ENCODE peak calls at places on chromosomes 2 and 18, in six cellular contexts. O, S, B, H, A and D are unnamed samples.

GRCh38 chr18:12599966-12600365 is 57.9 kb downstream of the SPIRE1 start:
- DNase-seq in S (no peak), A (no peak), H (no peak), B (no peak), O (no peak), D (no peak)

GRCh38 chr2:161606327-161606726 is 17.9 kb upstream of the SLC4A10 start:
- DNase-seq in A (no peak), S (no peak), B (no peak), H (no peak), O (no peak), D (no peak)

GRCh38 chr2:26552641-26553040 is 74.7 kb upstream of the OTOF start:
- DNase-seq in B (no peak), H (no peak), A (no peak), S (no peak), O (no peak), D (no peak)

GRCh38 chr2:200218645-200219044 is 87.8 kb upstream of the SPATS2L start:
- DNase-seq in O (no peak), H (no peak), A (no peak), B (no peak), S (no peak), D (no peak)

GRCh38 chr2:26569216-26570082 is 71.7 kb downstream of the CIB4 start:
- DNase-seq in S (no peak), B (no peak), A (no peak), H (no peak), O (no peak), D (peak; percentile 51)

GRCh38 chr18:12989397-12990127 is 1.6 kb upstream of the CEP192 start:
- DNase-seq in A (no peak), O (no peak), S (no peak), B (no peak), H (no peak), D (no peak)

GRCh38 chr2:85731606-85732005 is 22.2 kb upstream of the ATOH8 start:
- DNase-seq in S (no peak), B (no peak), H (no peak), A (no peak), O (no peak), D (no peak)

GRCh38 chr18:111292-112014 is 46.9 kb upstream of the USP14 start:
- DNase-seq in O (no peak), H (peak; percentile 84), S (peak; percentile 85), B (no peak), A (peak; percentile 58), D (no peak)

GRCh38 chr2:76984359-76984758 is 537.8 kb downstream of the LRRTM4 start:
- DNase-seq in O (no peak), B (no peak), S (no peak), H (no peak), A (no peak), D (no peak)

GRCh38 chr2:69716555-69717120 is 25.3 kb upstream of the ANXA4 start:
- DNase-seq in S (no peak), A (peak; percentile 46), B (peak; percentile 63), O (no peak), H (no peak), D (no peak)

GRCh38 chr2:143686585-143687164 is 557.5 kb downstream of the ARHGAP15 start:
- DNase-seq in H (peak; percentile 51), S (peak; percentile 19), A (peak; percentile 58), O (no peak), B (peak; percentile 59), D (no peak)

GRCh38 chr2:16487686-16488085 is 177.9 kb downstream of the CYRIA start:
- DNase-seq in A (peak; percentile 43), H (peak; percentile 5), B (peak; percentile 52), S (peak; percentile 21), O (no peak), D (no peak)

GRCh38 chr2:47907097-47907781 is 941 bp upstream of the FBXO11 start:
- DNase-seq in O (no peak), H (peak; percentile 26), B (no peak), A (peak; percentile 35), S (no peak), D (no peak)

GRCh38 chr18:74654637-74655036 is 57.0 kb downstream of the ZNF407 start:
- DNase-seq in A (peak; percentile 44), B (peak; percentile 52), O (no peak), H (no peak), S (no peak), D (no peak)
- TF ChIP-seq CTCF in A (peak; percentile 62), B (peak; percentile 28), O (no peak), H (peak; percentile 8), S (no peak), D (peak; percentile 86)

DNA sequence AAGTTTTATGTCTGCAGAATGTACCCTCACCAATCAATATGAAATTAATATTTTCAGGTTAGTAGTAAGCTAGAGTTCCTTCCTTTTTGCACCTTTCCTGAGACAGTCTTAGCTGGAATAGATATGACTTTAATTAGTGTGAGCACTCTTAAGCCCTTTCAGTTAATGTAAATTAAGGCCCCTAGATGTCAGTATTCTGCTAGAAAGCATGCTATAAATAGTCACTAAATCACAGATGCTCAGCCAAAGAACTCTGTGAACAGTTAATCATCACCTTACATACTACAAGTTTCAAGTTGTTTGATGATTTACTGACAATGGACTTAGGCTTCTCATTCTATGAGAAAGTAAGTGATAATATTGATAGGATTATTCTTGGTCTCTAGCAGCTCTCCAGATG is 413.7 kb downstream of the PTH2R start:
- DNase-seq in O (no peak), B (no peak), S (no peak), A (no peak), H (peak; percentile 3), D (no peak)
- TF ChIP-seq CTCF in O (no peak), B (peak; percentile 1), S (no peak), A (no peak), H (no peak), D (peak; percentile 52)

GRCh38 chr18:25352629-25353005 is 651 bp upstream of the ZNF521 start:
- DNase-seq in A (no peak), H (no peak), S (no peak), B (no peak), O (no peak), D (no peak)
- TF ChIP-seq CTCF in A (no peak), H (no peak), S (peak; percentile 9), B (no peak), O (no peak), D (peak; percentile 35)

GRCh38 chr2:226450141-226450540 is 349.5 kb downstream of the IRS1 start:
- DNase-seq in A (no peak), O (no peak), H (no peak), B (no peak), S (no peak), D (no peak)
- TF ChIP-seq CTCF in A (no peak), O (no peak), H (no peak), B (no peak), S (no peak), D (no peak)

DNA sequence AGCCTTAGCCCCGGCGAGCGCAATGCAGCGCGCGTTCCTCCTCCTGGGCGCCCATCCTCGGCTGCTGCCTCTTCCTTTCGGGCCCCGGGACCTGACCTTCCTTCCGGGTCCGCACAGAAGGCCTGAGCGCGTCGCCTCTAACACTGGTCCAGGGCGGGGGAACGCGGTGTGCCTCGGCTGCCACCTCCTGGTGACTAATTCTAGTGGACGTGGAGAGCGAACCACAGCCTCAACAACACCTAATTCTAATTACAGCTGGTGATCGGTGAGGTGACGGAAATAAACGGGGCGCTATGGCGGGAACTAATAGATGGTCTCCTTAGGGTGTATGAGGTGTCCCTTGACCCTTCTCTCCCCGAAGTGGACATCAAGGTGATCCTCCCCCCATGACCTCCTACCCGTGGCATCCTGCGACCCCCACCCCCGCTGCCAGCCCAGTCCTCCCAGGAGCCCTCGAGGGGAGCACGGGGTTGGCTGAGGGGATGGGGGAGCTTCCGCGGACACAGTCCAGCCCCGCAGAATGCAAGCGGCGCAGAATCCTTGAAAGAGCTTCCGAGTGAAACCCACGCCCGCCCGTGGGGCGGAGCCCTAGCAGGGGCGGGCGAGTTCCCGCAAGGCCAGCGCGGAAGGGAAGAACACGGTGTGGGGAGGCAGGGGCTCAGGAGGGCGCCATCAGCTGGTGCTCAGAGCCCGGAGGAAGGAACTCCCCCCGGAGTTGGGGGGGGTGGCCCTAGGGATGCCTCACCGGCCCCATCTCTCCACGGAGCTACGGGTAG is 12.8 kb upstream of the HMSD start:
- DNase-seq in A (peak; percentile 72), B (peak; percentile 68), S (peak; percentile 82), O (peak; percentile 65), H (peak; percentile 94), D (peak; percentile 90)
- TF ChIP-seq CTCF in A (peak; percentile 67), B (peak; percentile 57), S (peak; percentile 20), O (no peak), H (peak; percentile 76), D (peak; percentile 83)

DNA sequence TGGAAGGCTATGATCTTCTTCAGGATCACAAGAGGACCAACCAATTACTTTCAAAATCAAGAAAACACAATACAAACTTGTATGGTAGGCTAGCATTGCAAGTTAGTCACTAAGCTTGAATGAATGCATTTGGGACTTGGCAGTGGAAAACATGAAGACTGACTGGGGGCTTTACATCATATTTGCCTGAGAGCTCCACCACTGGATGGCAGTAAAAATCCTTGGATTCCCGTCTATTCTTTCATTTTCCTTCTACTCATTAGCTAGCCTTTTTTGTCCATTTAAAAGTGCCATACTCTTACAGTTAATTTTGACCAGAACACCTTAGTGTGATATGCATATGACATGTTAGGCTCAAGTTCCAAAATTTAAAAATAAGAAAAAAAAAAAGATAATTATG is 63.5 kb upstream of the RASGRP3 start:
- DNase-seq in A (peak; percentile 59), B (peak; percentile 82), O (no peak), S (no peak), H (peak; percentile 28), D (no peak)
- TF ChIP-seq CTCF in A (peak; percentile 55), B (peak; percentile 67), O (no peak), S (no peak), H (peak; percentile 22), D (peak; percentile 79)

GRCh38 chr18:22314001-22314400 is 103.7 kb downstream of the CTAGE1 start:
- DNase-seq in S (no peak), A (peak; percentile 81), O (no peak), H (no peak), B (peak; percentile 79), D (no peak)
- TF ChIP-seq CTCF in S (no peak), A (no peak), O (no peak), H (no peak), B (no peak), D (no peak)

DNA sequence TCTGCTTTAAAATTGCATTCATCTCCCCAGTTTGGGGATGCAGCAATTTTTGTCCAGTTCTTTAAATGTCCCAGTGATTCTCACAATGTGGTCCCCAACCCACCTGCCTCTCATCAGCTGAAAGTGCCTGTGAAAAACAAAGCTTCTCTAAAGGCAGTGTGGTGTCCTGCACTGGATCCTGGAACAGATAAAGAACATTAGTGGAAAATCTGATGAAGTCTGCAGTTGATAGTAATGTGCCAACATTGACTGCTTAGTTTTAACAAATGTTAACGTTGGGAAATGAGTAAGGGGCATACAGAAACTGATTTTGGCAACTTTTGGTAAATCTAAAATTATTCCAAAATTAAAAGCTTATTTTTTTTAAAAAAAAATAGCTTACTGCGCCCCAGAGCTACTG is 9.3 kb downstream of the FZD5 start:
- DNase-seq in A (no peak), H (no peak), B (no peak), O (no peak), S (no peak), D (no peak)
- TF ChIP-seq CTCF in A (no peak), H (no peak), B (no peak), O (no peak), S (no peak), D (no peak)